ENCODE peak calls at places on chromosome 18, in six cellular contexts. S is naive thymus-derived CD4-positive, alpha-beta T cell; B is aorta; O is stomach; Z is CD4-positive, CD25-positive, alpha-beta regulatory T cell; M is uterus. D is an unnamed sample.
A peak's percentile ranks its signal among the peaks of the same experiment; 100 is the strongest.

GRCh38 chr18:64082054-64082453 is 66.8 kb downstream of the LINC00305 start:
- DNase-seq in Z (no peak), S (no peak), M (no peak), O (no peak), B (no peak), D (no peak)

GRCh38 chr18:24818451-24818850 is 358.0 kb downstream of the HRH4 start:
- DNase-seq in Z (no peak), B (no peak), O (no peak), S (no peak), M (no peak), D (no peak)

GRCh38 chr18:32771871-32772499 is 838 bp downstream of the KLHL14 start:
- DNase-seq in S (no peak), B (no peak), M (no peak), O (no peak), Z (no peak), D (no peak)

GRCh38 chr18:62564044-62564443 is 41.2 kb downstream of the ZCCHC2 start:
- DNase-seq in Z (no peak), M (no peak), S (no peak), O (no peak), B (no peak), D (no peak)

GRCh38 chr18:23958036-23958435 is 56.5 kb upstream of the TTC39C start:
- DNase-seq in Z (no peak), B (peak; percentile 90), M (peak; percentile 80), O (peak; percentile 71), S (no peak), D (peak; percentile 76)

GRCh38 chr18:9404565-9405060 is 70.0 kb downstream of the TWSG1 start:
- DNase-seq in M (no peak), Z (peak; percentile 4), O (no peak), B (no peak), S (no peak), D (no peak)

GRCh38 chr18:23176701-23177432 is 41.6 kb downstream of the CABLES1 start:
- DNase-seq in B (no peak), O (no peak), S (no peak), M (no peak), Z (no peak), D (no peak)

GRCh38 chr18:58311390-58311789 is 267.4 kb downstream of the NEDD4L start:
- DNase-seq in B (no peak), M (no peak), Z (peak; percentile 24), O (no peak), S (no peak), D (no peak)

GRCh38 chr18:58201728-58202405 is 157.8 kb downstream of the NEDD4L start:
- DNase-seq in S (no peak), M (no peak), B (no peak), Z (no peak), O (no peak), D (no peak)

GRCh38 chr18:28728891-28729290 is 552.0 kb upstream of the CDH2 start:
- DNase-seq in S (no peak), O (no peak), M (no peak), B (no peak), Z (no peak), D (no peak)

GRCh38 chr18:21600526-21601410 is at the start of gene ESCO1:
- DNase-seq in M (peak; percentile 94), S (peak; percentile 92), Z (peak; percentile 97), B (peak; percentile 97), O (peak; percentile 96), D (peak; percentile 97)

GRCh38 chr18:31039426-31039825 is 3.1 kb downstream of the DSC3 start:
- DNase-seq in O (no peak), B (no peak), S (no peak), Z (no peak), M (no peak), D (no peak)

GRCh38 chr18:46220116-46220515 is 115.9 kb downstream of the HAUS1 start:
- DNase-seq in M (no peak), O (no peak), S (no peak), B (no peak), Z (no peak), D (no peak)

GRCh38 chr18:10247402-10248117 is 206.9 kb upstream of the APCDD1 start:
- DNase-seq in B (peak; percentile 68), Z (no peak), S (no peak), M (peak; percentile 61), O (no peak), D (no peak)

GRCh38 chr18:62883937-62884735 is 168.8 kb downstream of the PHLPP1 start:
- DNase-seq in B (no peak), M (no peak), Z (no peak), O (no peak), S (no peak), D (no peak)

GRCh38 chr18:58046794-58047555 is 2.9 kb downstream of the NEDD4L start:
- DNase-seq in S (no peak), M (no peak), Z (no peak), B (no peak), O (no peak), D (no peak)

GRCh38 chr18:50051288-50051687 is 143.7 kb downstream of the MYO5B start:
- DNase-seq in M (no peak), B (no peak), Z (no peak), O (no peak), S (no peak), D (no peak)

GRCh38 chr18:3061581-3062416 is 48.9 kb upstream of the LPIN2 start:
- DNase-seq in Z (no peak), O (no peak), S (peak; percentile 56), B (no peak), M (no peak), D (no peak)

GRCh38 chr18:50726960-50727589 is 92.7 kb downstream of the MRO start:
- DNase-seq in B (no peak), M (no peak), Z (no peak), O (no peak), S (no peak), D (no peak)

GRCh38 chr18:56306793-56307192 is 331.6 kb downstream of the TXNL1 start:
- DNase-seq in O (no peak), Z (no peak), S (no peak), B (no peak), M (no peak), D (no peak)

GRCh38 chr18:56307771-56308170 is 330.6 kb downstream of the TXNL1 start:
- DNase-seq in M (no peak), Z (no peak), B (no peak), O (no peak), S (no peak), D (no peak)

GRCh38 chr18:56312554-56312953 is 325.8 kb downstream of the TXNL1 start:
- DNase-seq in S (no peak), M (no peak), Z (no peak), O (no peak), B (no peak), D (no peak)

GRCh38 chr18:56307354-56307753 is 331.0 kb downstream of the TXNL1 start:
- DNase-seq in B (no peak), O (no peak), M (no peak), S (no peak), Z (no peak), D (no peak)

GRCh38 chr18:56309104-56309503 is 329.3 kb downstream of the TXNL1 start:
- DNase-seq in M (no peak), S (no peak), B (no peak), Z (no peak), O (no peak), D (no peak)
- H3K4me1 ChIP-seq in M (no peaks in the 10 kb centered on the region), S (no peaks in the 10 kb centered on the region), B (no peaks in the 10 kb centered on the region), Z (no peaks in the 10 kb centered on the region), O (no peaks in the 10 kb centered on the region), D (no peaks in the 10 kb centered on the region)

DNA sequence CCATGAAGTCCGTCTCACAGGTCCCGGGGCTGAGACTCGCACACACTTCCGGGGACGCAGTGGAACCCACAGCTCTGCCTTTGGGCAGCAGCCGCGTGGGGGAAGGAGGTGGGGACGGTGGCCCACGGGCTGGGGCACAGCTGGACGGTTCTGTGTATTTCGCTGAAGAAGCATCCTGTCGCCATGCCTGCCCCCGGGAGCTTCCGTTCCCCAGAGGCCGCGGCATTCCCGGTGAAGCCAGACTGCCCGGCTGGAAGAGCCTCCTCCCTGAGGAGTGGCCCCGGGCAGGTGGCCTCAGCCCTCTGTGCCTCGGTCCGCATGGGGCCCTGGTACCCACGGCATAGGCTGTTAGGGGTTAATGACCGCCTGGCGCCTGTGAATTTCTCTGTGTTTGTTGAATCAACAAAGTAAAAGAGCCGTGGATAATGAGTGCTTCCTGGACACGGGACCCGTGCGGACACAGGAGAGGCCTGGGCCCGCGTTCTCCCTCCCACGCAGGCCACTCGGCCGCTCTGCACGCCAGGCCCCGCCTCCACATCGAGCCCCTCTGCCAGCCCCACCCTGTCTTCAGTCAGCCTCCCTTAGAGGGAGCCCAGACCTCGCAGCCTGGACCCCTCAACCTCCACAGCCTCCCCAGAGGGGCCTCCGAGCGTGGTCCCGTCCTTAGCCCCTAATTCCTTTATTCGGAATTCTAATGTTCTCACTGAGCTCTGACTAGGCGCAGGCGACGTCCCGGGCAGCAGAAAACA is 51.0 kb downstream of the KCNG2 start:
- DNase-seq in B (no peak), Z (no peak), M (no peak), O (no peak), S (no peak), D (peak; percentile 28)
- H3K27me3 ChIP-seq in B (no peaks in the 10 kb centered on the region), Z (no peaks in the 10 kb centered on the region), M (no peaks in the 10 kb centered on the region), O (peaks cover 4% of the 10 kb centered on the region), S (no peaks in the 10 kb centered on the region), D (no peaks in the 10 kb centered on the region)

DNA sequence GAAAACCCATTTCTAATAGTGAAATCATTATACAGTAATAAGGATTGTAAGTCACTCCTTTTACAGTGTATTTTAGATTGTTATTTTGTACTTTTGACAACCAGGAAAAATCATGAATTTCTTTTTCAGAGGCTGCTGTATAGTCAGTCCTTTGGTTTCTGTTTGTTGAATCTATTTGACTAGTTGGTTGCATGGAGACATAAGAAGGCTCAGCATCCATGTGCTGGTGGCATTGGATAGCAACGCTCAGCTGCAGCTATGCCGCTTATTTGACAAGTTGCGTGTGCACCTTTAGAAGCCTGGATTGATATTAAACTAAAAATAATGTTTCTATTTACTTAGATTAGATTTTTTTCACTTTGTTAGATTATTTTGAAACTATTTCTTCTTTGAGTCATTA is 254.1 kb upstream of the SYT4 start:
- DNase-seq in Z (no peak), O (no peak), M (no peak), B (no peak), S (no peak), D (no peak)
- H3K4me1 ChIP-seq in Z (no peaks in the 10 kb centered on the region), O (peaks cover 10% of the 10 kb centered on the region), M (no peaks in the 10 kb centered on the region), B (no peaks in the 10 kb centered on the region), S (no peaks in the 10 kb centered on the region), D (no peaks in the 10 kb centered on the region)

GRCh38 chr18:902179-902718 is 2.4 kb upstream of the ADCYAP1 start:
- DNase-seq in Z (no peak), S (no peak), M (no peak), O (no peak), B (no peak), D (no peak)

GRCh38 chr18:903703-904102 is 968 bp upstream of the ADCYAP1 start:
- DNase-seq in Z (peak; percentile 23), M (no peak), O (peak; percentile 35), S (peak; percentile 57), B (peak; percentile 88), D (no peak)

GRCh38 chr18:905307-905947 is 756 bp downstream of the ADCYAP1 start:
- DNase-seq in S (no peak), B (no peak), Z (no peak), O (no peak), M (no peak), D (no peak)

GRCh38 chr18:905948-906415 is 1.3 kb downstream of the ADCYAP1 start:
- DNase-seq in S (no peak), O (no peak), M (no peak), B (no peak), Z (no peak), D (no peak)

GRCh38 chr18:904135-905090 is at the start of gene ADCYAP1:
- DNase-seq in O (no peak), B (no peak), M (no peak), S (no peak), Z (no peak), D (no peak)
- H3K27me3 ChIP-seq in O (peaks cover 73% of the 10 kb centered on the region), B (no peaks in the 10 kb centered on the region), M (peaks cover 24% of the 10 kb centered on the region), S (peaks cover 27% of the 10 kb centered on the region), Z (peaks cover 13% of the 10 kb centered on the region), D (peaks cover 92% of the 10 kb centered on the region)